ENCODE peak calls at places on chromosomes 11 and 22, in eight cellular contexts. One of them, this sample, is unnamed. For H3K27me3, the result is how much of the 10 kb centered on the place peaks cover.

GRCh38 chr11:59560290-59560701 is 49.0 kb downstream of the OR4D9 start:
- DNase-seq in IMR-90: peak
- DNase-seq in PC-3: peak
- DNase-seq in A673: peak
- DNase-seq in kidney epithelial cell: no peak
- DNase-seq in esophagus muscularis mucosa: peak
- DNase-seq in PC-9: peak
- DNase-seq in heart right ventricle: peak
- DNase-seq in this sample: no peak

GRCh38 chr11:76293189-76293631 is 86.9 kb upstream of the WNT11 start:
- DNase-seq in PC-9: no peak
- DNase-seq in esophagus muscularis mucosa: no peak
- DNase-seq in IMR-90: no peak
- DNase-seq in PC-3: no peak
- DNase-seq in kidney epithelial cell: no peak
- DNase-seq in A673: no peak
- DNase-seq in heart right ventricle: no peak
- DNase-seq in this sample: no peak

GRCh38 chr11:80165763-80166162 is 724.9 kb upstream of the TENM4 start:
- DNase-seq in IMR-90: peak
- DNase-seq in esophagus muscularis mucosa: no peak
- DNase-seq in kidney epithelial cell: no peak
- DNase-seq in A673: peak
- DNase-seq in heart right ventricle: no peak
- DNase-seq in PC-9: no peak
- DNase-seq in PC-3: peak
- DNase-seq in this sample: no peak

GRCh38 chr11:33910261-33910959 is 18.5 kb upstream of the LMO2 start:
- DNase-seq in heart right ventricle: no peak
- DNase-seq in IMR-90: no peak
- DNase-seq in PC-9: no peak
- DNase-seq in kidney epithelial cell: no peak
- DNase-seq in esophagus muscularis mucosa: no peak
- DNase-seq in PC-3: no peak
- DNase-seq in A673: peak
- DNase-seq in this sample: no peak

GRCh38 chr11:12604557-12605105 is 69.6 kb upstream of the TEAD1 start:
- DNase-seq in PC-3: no peak
- DNase-seq in IMR-90: peak
- DNase-seq in A673: no peak
- DNase-seq in kidney epithelial cell: no peak
- DNase-seq in heart right ventricle: no peak
- DNase-seq in esophagus muscularis mucosa: no peak
- DNase-seq in PC-9: no peak
- DNase-seq in this sample: no peak

GRCh38 chr11:19951558-19952083 is 208.7 kb downstream of the DBX1 start:
- DNase-seq in heart right ventricle: peak
- DNase-seq in kidney epithelial cell: no peak
- DNase-seq in IMR-90: peak
- DNase-seq in PC-9: peak
- DNase-seq in A673: peak
- DNase-seq in esophagus muscularis mucosa: no peak
- DNase-seq in PC-3: peak
- DNase-seq in this sample: no peak

GRCh38 chr22:46537221-46537945 is at the start of gene CELSR1:
- DNase-seq in PC-3: peak
- DNase-seq in A673: peak
- DNase-seq in heart right ventricle: no peak
- DNase-seq in IMR-90: peak
- DNase-seq in PC-9: peak
- DNase-seq in esophagus muscularis mucosa: no peak
- DNase-seq in kidney epithelial cell: no peak
- DNase-seq in this sample: no peak

GRCh38 chr11:74694136-74694535 is 37.1 kb downstream of the CHRDL2 start:
- DNase-seq in A673: no peak
- DNase-seq in heart right ventricle: no peak
- DNase-seq in PC-3: no peak
- DNase-seq in IMR-90: peak
- DNase-seq in kidney epithelial cell: no peak
- DNase-seq in esophagus muscularis mucosa: no peak
- DNase-seq in PC-9: no peak
- DNase-seq in this sample: no peak

GRCh38 chr11:105960252-105961245 is 61.5 kb downstream of the MSANTD4 start:
- DNase-seq in IMR-90: no peak
- DNase-seq in PC-3: no peak
- DNase-seq in heart right ventricle: no peak
- DNase-seq in esophagus muscularis mucosa: no peak
- DNase-seq in PC-9: no peak
- DNase-seq in A673: peak
- DNase-seq in kidney epithelial cell: no peak
- DNase-seq in this sample: no peak

GRCh38 chr11:7549681-7550080 is 35.9 kb downstream of the PPFIBP2 start:
- DNase-seq in IMR-90: no peak
- DNase-seq in PC-3: no peak
- DNase-seq in PC-9: no peak
- DNase-seq in kidney epithelial cell: no peak
- DNase-seq in esophagus muscularis mucosa: no peak
- DNase-seq in A673: no peak
- DNase-seq in heart right ventricle: no peak
- DNase-seq in this sample: no peak

GRCh38 chr11:123227763-123228488 is 32.9 kb upstream of the CLMP start:
- DNase-seq in esophagus muscularis mucosa: no peak
- DNase-seq in heart right ventricle: no peak
- DNase-seq in PC-9: no peak
- DNase-seq in IMR-90: no peak
- DNase-seq in kidney epithelial cell: no peak
- DNase-seq in A673: no peak
- DNase-seq in PC-3: no peak
- DNase-seq in this sample: no peak

GRCh38 chr22:48906177-48906835 is 921.4 kb downstream of the BRD1 start:
- DNase-seq in IMR-90: no peak
- DNase-seq in esophagus muscularis mucosa: no peak
- DNase-seq in heart right ventricle: no peak
- DNase-seq in PC-9: no peak
- DNase-seq in PC-3: no peak
- DNase-seq in A673: no peak
- DNase-seq in kidney epithelial cell: no peak
- DNase-seq in this sample: no peak

DNA sequence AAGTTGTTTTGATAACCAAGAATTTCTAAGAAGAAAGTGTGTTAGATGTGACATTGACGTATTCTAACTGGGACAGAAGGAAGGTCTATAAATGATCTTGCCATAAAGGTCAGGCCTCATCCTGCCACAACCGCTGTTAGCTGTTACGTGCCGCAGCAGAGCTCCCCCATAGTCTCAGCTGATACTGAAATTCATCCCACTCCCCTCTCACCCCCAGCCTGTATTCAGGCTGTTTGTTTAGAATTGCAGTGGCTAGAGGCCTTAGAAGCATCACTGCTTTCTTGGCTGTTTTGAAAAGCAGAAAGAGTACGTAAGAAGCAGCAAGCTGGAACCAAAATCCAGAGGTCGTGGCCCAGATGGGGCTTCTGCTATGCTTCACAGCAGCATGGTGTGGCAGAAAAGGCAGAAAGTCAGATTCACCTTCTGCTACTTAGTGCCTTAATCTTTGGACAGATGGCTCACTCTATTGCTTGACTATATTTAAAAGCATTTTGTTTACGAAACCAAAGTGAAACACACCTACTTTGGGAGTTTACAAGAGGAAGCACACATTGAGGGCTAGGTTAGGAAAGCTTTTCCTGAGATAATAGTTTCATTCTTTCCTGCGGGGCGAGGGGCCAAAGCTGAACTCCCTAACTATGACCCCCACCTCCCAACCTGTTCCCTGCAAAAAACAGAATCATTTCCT is 950 bp upstream of the LAYN start:
- DNase-seq in kidney epithelial cell: no peak
- DNase-seq in esophagus muscularis mucosa: no peak
- DNase-seq in PC-3: no peak
- DNase-seq in A673: no peak
- DNase-seq in PC-9: no peak
- DNase-seq in IMR-90: no peak
- DNase-seq in heart right ventricle: no peak
- DNase-seq in this sample: no peak
- H3K4me3 ChIP-seq in kidney epithelial cell: no peak
- H3K4me3 ChIP-seq in esophagus muscularis mucosa: peak
- H3K4me3 ChIP-seq in PC-3: no peak
- H3K4me3 ChIP-seq in A673: no peak
- H3K4me3 ChIP-seq in PC-9: no peak
- H3K4me3 ChIP-seq in IMR-90: peak
- H3K4me3 ChIP-seq in heart right ventricle: peak
- H3K4me3 ChIP-seq in this sample: peak

GRCh38 chr22:22372063-22372462 is 127.5 kb downstream of the VPREB1 start:
- DNase-seq in PC-3: no peak
- DNase-seq in heart right ventricle: no peak
- DNase-seq in kidney epithelial cell: no peak
- DNase-seq in esophagus muscularis mucosa: peak
- DNase-seq in A673: no peak
- DNase-seq in IMR-90: no peak
- DNase-seq in PC-9: no peak
- DNase-seq in this sample: no peak

GRCh38 chr22:22375586-22376351 is 131.2 kb downstream of the VPREB1 start:
- DNase-seq in PC-9: no peak
- DNase-seq in A673: no peak
- DNase-seq in IMR-90: no peak
- DNase-seq in kidney epithelial cell: no peak
- DNase-seq in PC-3: no peak
- DNase-seq in heart right ventricle: no peak
- DNase-seq in esophagus muscularis mucosa: peak
- DNase-seq in this sample: no peak

GRCh38 chr22:22376352-22376706 is 131.7 kb downstream of the VPREB1 start:
- DNase-seq in IMR-90: no peak
- DNase-seq in PC-9: no peak
- DNase-seq in esophagus muscularis mucosa: peak
- DNase-seq in heart right ventricle: no peak
- DNase-seq in A673: no peak
- DNase-seq in kidney epithelial cell: no peak
- DNase-seq in PC-3: no peak
- DNase-seq in this sample: no peak

GRCh38 chr22:22374579-22374978 is 130.0 kb downstream of the VPREB1 start:
- DNase-seq in IMR-90: no peak
- DNase-seq in PC-9: no peak
- DNase-seq in esophagus muscularis mucosa: no peak
- DNase-seq in kidney epithelial cell: no peak
- DNase-seq in A673: no peak
- DNase-seq in PC-3: no peak
- DNase-seq in heart right ventricle: no peak
- DNase-seq in this sample: no peak

DNA sequence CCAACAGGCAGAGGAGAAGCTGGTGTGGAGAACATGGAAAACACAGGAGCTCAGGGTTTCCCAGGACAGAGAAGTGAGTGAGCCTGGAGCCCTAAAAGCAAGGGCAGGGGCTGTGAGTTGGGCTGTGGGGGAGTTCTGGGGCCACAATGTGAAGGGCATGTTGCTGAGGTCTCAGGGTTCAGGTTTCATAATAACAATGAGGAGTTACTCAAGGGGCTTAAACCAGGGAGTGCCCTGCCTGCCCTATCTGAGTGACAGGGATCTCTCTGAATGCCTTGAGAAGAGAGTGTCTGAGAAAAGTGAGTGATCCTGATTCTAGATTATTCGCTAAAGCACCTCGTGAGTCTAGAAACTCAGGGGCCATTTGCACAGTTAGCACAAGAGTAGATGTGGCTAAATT is 129.6 kb downstream of the VPREB1 start:
- DNase-seq in PC-9: no peak
- DNase-seq in kidney epithelial cell: no peak
- DNase-seq in IMR-90: no peak
- DNase-seq in PC-3: no peak
- DNase-seq in A673: no peak
- DNase-seq in esophagus muscularis mucosa: peak
- DNase-seq in heart right ventricle: no peak
- DNase-seq in this sample: no peak
- H3K27me3 ChIP-seq in PC-9: under half
- H3K27me3 ChIP-seq in kidney epithelial cell: under half
- H3K27me3 ChIP-seq in IMR-90: under half
- H3K27me3 ChIP-seq in PC-3: under half
- H3K27me3 ChIP-seq in A673: half or more
- H3K27me3 ChIP-seq in esophagus muscularis mucosa: under half
- H3K27me3 ChIP-seq in heart right ventricle: under half
- H3K27me3 ChIP-seq in this sample: under half

GRCh38 chr22:28710112-28710888 is 30.7 kb upstream of the TTC28 start:
- DNase-seq in PC-9: peak
- DNase-seq in IMR-90: peak
- DNase-seq in A673: peak
- DNase-seq in heart right ventricle: no peak
- DNase-seq in esophagus muscularis mucosa: no peak
- DNase-seq in kidney epithelial cell: no peak
- DNase-seq in PC-3: peak
- DNase-seq in this sample: no peak

GRCh38 chr22:28710889-28711285 is 30.7 kb downstream of the CHEK2 start:
- DNase-seq in IMR-90: peak
- DNase-seq in heart right ventricle: no peak
- DNase-seq in A673: peak
- DNase-seq in kidney epithelial cell: no peak
- DNase-seq in esophagus muscularis mucosa: no peak
- DNase-seq in PC-9: no peak
- DNase-seq in PC-3: no peak
- DNase-seq in this sample: no peak

GRCh38 chr22:28714043-28714442 is 27.6 kb downstream of the CHEK2 start:
- DNase-seq in esophagus muscularis mucosa: no peak
- DNase-seq in A673: no peak
- DNase-seq in heart right ventricle: no peak
- DNase-seq in IMR-90: no peak
- DNase-seq in PC-9: no peak
- DNase-seq in kidney epithelial cell: no peak
- DNase-seq in PC-3: no peak
- DNase-seq in this sample: no peak

GRCh38 chr22:28711341-28711740 is 30.3 kb downstream of the CHEK2 start:
- DNase-seq in IMR-90: no peak
- DNase-seq in PC-9: no peak
- DNase-seq in PC-3: no peak
- DNase-seq in heart right ventricle: no peak
- DNase-seq in A673: no peak
- DNase-seq in esophagus muscularis mucosa: no peak
- DNase-seq in kidney epithelial cell: no peak
- DNase-seq in this sample: no peak

GRCh38 chr22:28711820-28712777 is 29.5 kb downstream of the CHEK2 start:
- DNase-seq in esophagus muscularis mucosa: no peak
- DNase-seq in heart right ventricle: no peak
- DNase-seq in IMR-90: peak
- DNase-seq in PC-3: peak
- DNase-seq in kidney epithelial cell: peak
- DNase-seq in A673: peak
- DNase-seq in PC-9: peak
- DNase-seq in this sample: no peak
- TF ChIP-seq CTCF in esophagus muscularis mucosa: no peak
- TF ChIP-seq CTCF in heart right ventricle: no peak
- TF ChIP-seq CTCF in IMR-90: peak
- TF ChIP-seq CTCF in PC-3: no peak
- TF ChIP-seq CTCF in kidney epithelial cell: no peak
- TF ChIP-seq CTCF in A673: no peak
- TF ChIP-seq CTCF in PC-9: no peak
- TF ChIP-seq CTCF in this sample: no peak

DNA sequence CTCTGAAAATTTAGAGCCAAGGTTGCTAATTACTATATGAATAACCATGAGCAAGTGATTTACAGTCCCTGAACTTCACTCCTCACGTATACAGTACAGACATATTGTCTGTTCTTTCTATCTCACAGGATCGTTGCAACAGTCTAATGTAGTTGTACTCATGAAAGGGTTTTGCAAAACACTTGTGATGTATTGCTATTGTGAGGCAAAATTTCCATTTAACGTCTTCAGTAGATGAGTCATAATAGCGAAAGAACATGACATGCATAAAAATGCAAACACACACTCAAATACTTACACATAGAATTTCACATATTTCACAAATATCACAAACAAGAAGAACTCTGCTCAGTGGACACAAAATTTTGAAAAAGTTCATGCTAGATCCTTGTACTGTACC is 134.6 kb upstream of the TRPC6 start:
- DNase-seq in esophagus muscularis mucosa: no peak
- DNase-seq in IMR-90: peak
- DNase-seq in PC-9: no peak
- DNase-seq in kidney epithelial cell: no peak
- DNase-seq in A673: peak
- DNase-seq in PC-3: peak
- DNase-seq in heart right ventricle: no peak
- DNase-seq in this sample: no peak
- H3K4me3 ChIP-seq in esophagus muscularis mucosa: no peak
- H3K4me3 ChIP-seq in IMR-90: no peak
- H3K4me3 ChIP-seq in PC-9: no peak
- H3K4me3 ChIP-seq in kidney epithelial cell: no peak
- H3K4me3 ChIP-seq in A673: no peak
- H3K4me3 ChIP-seq in PC-3: no peak
- H3K4me3 ChIP-seq in heart right ventricle: no peak
- H3K4me3 ChIP-seq in this sample: no peak